ENCODE peak calls at places on chromosome 12, in five cellular contexts. One of them, this sample, is unnamed.

GRCh38 chr12:130929363-130929762 is 24.3 kb upstream of the ADGRD1 start:
- DNase-seq in PC-3: no peak
- DNase-seq in hepatocyte: no peak
- DNase-seq in MM.1S: no peak
- DNase-seq in HCT116: no peak
- DNase-seq in this sample: no peak

GRCh38 chr12:29427964-29428363 is 47.0 kb upstream of the ERGIC2 start:
- DNase-seq in PC-3: peak; percentile 53
- DNase-seq in hepatocyte: peak; percentile 10
- DNase-seq in MM.1S: peak; percentile 47
- DNase-seq in HCT116: peak; percentile 36
- DNase-seq in this sample: no peak

GRCh38 chr12:98149270-98149669 is 366.1 kb upstream of the TMPO start:
- DNase-seq in PC-3: no peak
- DNase-seq in hepatocyte: no peak
- DNase-seq in MM.1S: no peak
- DNase-seq in HCT116: no peak
- DNase-seq in this sample: no peak

GRCh38 chr12:102526701-102527100 is 46.3 kb upstream of the IGF1 start:
- DNase-seq in PC-3: no peak
- DNase-seq in hepatocyte: no peak
- DNase-seq in MM.1S: no peak
- DNase-seq in HCT116: no peak
- DNase-seq in this sample: peak; percentile 62

GRCh38 chr12:6367065-6367968 is 8.0 kb downstream of the SCNN1A start:
- DNase-seq in PC-3: peak; percentile 36
- DNase-seq in hepatocyte: no peak
- DNase-seq in MM.1S: peak; percentile 57
- DNase-seq in HCT116: no peak
- DNase-seq in this sample: no peak

GRCh38 chr12:42144424-42145196 is at the start of gene GXYLT1:
- DNase-seq in PC-3: peak; percentile 97
- DNase-seq in hepatocyte: peak; percentile 96
- DNase-seq in MM.1S: peak; percentile 96
- DNase-seq in HCT116: peak; percentile 88
- DNase-seq in this sample: peak; percentile 97

GRCh38 chr12:77847060-77847541 is 16.4 kb downstream of the NAV3 start:
- DNase-seq in PC-3: peak; percentile 39
- DNase-seq in hepatocyte: no peak
- DNase-seq in MM.1S: peak; percentile 79
- DNase-seq in HCT116: no peak
- DNase-seq in this sample: peak; percentile 43

GRCh38 chr12:27525373-27525772 is 1.4 kb downstream of the PPFIBP1 start:
- DNase-seq in PC-3: peak; percentile 88
- DNase-seq in hepatocyte: peak; percentile 47
- DNase-seq in MM.1S: no peak
- DNase-seq in HCT116: no peak
- DNase-seq in this sample: peak; percentile 89

GRCh38 chr12:97425802-97426484 is 36.7 kb upstream of the RMST start:
- DNase-seq in PC-3: no peak
- DNase-seq in hepatocyte: no peak
- DNase-seq in MM.1S: no peak
- DNase-seq in HCT116: no peak
- DNase-seq in this sample: no peak

GRCh38 chr12:104505095-104505819 is 48.5 kb downstream of the CHST11 start:
- DNase-seq in PC-3: no peak
- DNase-seq in hepatocyte: no peak
- DNase-seq in MM.1S: no peak
- DNase-seq in HCT116: no peak
- DNase-seq in this sample: no peak

GRCh38 chr12:115659422-115659821 is 618.1 kb downstream of the MED13L start:
- DNase-seq in PC-3: no peak
- DNase-seq in hepatocyte: no peak
- DNase-seq in MM.1S: no peak
- DNase-seq in HCT116: no peak
- DNase-seq in this sample: no peak

GRCh38 chr12:128026696-128027574 is 240.0 kb upstream of the TMEM132C start:
- DNase-seq in PC-3: no peak
- DNase-seq in hepatocyte: peak; percentile 29
- DNase-seq in MM.1S: no peak
- DNase-seq in HCT116: no peak
- DNase-seq in this sample: no peak

GRCh38 chr12:12733118-12733517 is 15.9 kb downstream of the CDKN1B start:
- DNase-seq in PC-3: no peak
- DNase-seq in hepatocyte: no peak
- DNase-seq in MM.1S: no peak
- DNase-seq in HCT116: no peak
- DNase-seq in this sample: no peak

GRCh38 chr12:6226701-6227096 is 26.5 kb downstream of the CD9 start:
- DNase-seq in PC-3: no peak
- DNase-seq in hepatocyte: peak; percentile 29
- DNase-seq in MM.1S: no peak
- DNase-seq in HCT116: no peak
- DNase-seq in this sample: peak; percentile 58

GRCh38 chr12:111367661-111368221 is 1.2 kb downstream of the PHETA1 start:
- DNase-seq in PC-3: peak; percentile 9
- DNase-seq in hepatocyte: peak; percentile 82
- DNase-seq in MM.1S: no peak
- DNase-seq in HCT116: no peak
- DNase-seq in this sample: peak; percentile 58

DNA sequence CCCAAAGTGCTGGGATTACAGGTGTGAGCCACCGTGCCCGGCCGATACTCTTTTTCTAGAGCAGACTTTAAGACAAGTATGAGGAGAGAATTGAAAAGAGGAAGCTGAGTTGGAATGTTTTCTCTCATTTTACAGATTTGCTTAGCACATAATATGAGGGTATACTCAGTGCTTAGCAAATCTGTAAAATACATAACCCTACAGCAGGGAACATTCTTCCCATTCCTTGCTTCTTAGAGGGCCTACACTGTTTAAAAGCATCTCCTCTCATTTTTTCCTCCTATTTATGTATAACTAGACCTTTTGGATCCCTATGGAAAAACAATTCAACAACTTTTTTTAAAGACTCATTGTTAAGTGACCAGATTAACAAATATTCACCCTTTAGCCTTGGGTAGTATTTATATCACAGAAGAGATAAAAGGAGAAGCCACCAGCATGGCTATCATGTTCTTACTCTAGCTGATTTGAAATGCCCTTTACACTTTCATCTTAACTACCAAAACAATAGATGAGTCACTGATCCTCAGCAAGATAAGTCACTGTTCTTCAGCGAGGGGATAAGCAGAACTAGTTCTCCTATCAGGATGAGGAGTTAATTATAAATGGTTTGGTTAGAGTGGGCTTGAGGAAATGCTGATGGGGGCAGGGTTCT is 23.7 kb upstream of the ANO6 start:
- DNase-seq in PC-3: peak; percentile 72
- DNase-seq in hepatocyte: peak; percentile 27
- DNase-seq in MM.1S: no peak
- DNase-seq in HCT116: peak; percentile 61
- DNase-seq in this sample: peak; percentile 65
- H2AFZ ChIP-seq in PC-3: no peak overlapping the region
- H2AFZ ChIP-seq in hepatocyte: no peak overlapping the region
- H2AFZ ChIP-seq in MM.1S: no peak overlapping the region
- H2AFZ ChIP-seq in HCT116: no peak overlapping the region
- H2AFZ ChIP-seq in this sample: no peak overlapping the region

DNA sequence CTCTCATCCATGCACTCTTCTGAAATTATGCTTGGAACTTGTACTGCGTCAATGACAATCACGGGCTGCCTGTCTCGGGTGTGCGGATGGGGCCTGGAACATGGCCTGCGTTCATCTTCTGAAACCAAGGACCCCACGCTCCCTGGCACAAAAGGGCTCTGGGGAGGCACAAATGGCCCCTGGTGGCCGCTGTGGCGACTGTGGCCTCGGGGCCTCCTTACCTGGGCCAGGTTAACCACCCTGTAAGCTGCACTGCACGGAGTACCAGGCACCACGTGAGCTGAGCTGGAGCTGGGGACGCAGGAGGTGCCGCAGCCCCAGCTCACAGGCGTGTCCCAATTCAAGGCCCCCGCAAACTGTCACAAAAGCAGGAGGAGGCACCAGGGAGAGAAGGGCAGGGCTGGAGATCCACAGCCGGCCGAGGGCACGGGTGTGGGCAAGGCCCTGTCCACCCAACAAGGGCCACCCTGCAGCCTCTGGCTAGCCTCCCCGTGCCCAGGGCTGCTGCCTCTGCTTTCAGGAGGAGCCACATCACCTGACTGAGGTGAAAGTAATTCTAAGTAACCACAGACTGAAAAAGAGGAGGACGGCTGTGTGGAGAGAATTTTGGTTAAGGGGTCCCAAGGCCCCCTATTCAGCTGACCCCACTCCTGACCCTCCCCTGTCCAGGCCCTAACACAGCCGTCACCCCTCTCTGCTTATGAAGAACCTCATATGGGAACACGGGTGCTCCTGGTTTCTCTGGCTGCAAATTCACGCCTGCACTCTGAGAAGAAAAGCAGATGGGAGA is 61.1 kb upstream of the GALNT9 start:
- DNase-seq in PC-3: no peak
- DNase-seq in hepatocyte: no peak
- DNase-seq in MM.1S: no peak
- DNase-seq in HCT116: no peak
- DNase-seq in this sample: no peak
- TF ChIP-seq EZH2phosphoT487 in PC-3: no peak
- TF ChIP-seq EZH2phosphoT487 in hepatocyte: no peak
- TF ChIP-seq EZH2phosphoT487 in MM.1S: no peak
- TF ChIP-seq EZH2phosphoT487 in HCT116: no peak
- TF ChIP-seq EZH2phosphoT487 in this sample: no peak

GRCh38 chr12:74889073-74889472 is 320.6 kb downstream of the KCNC2 start:
- DNase-seq in PC-3: no peak
- DNase-seq in hepatocyte: no peak
- DNase-seq in MM.1S: no peak
- DNase-seq in HCT116: no peak
- DNase-seq in this sample: no peak
- H2AFZ ChIP-seq in PC-3: peak overlapping the region; percentile 27
- H2AFZ ChIP-seq in hepatocyte: no peak overlapping the region
- H2AFZ ChIP-seq in MM.1S: no peak overlapping the region
- H2AFZ ChIP-seq in HCT116: peak overlapping the region; percentile 97
- H2AFZ ChIP-seq in this sample: no peak overlapping the region

GRCh38 chr12:110330544-110330943 is 49.5 kb downstream of the ATP2A2 start:
- DNase-seq in PC-3: no peak
- DNase-seq in hepatocyte: no peak
- DNase-seq in MM.1S: no peak
- DNase-seq in HCT116: no peak
- DNase-seq in this sample: peak; percentile 67
- TF ChIP-seq EZH2phosphoT487 in PC-3: no peak
- TF ChIP-seq EZH2phosphoT487 in hepatocyte: no peak
- TF ChIP-seq EZH2phosphoT487 in MM.1S: no peak
- TF ChIP-seq EZH2phosphoT487 in HCT116: no peak
- TF ChIP-seq EZH2phosphoT487 in this sample: no peak